ENCODE peak calls at places on chromosomes 13 and 19, in five cellular contexts. V, A, T, H and C are unnamed samples.

GRCh38 chr19:18894254-18895037 is 1.5 kb downstream of the CERS1 start:
- DNase-seq in V (peak; percentile 64), T (peak; percentile 67), H (no peak), A (no peak), C (peak; percentile 97)

GRCh38 chr19:7989071-7989575 is 16.3 kb downstream of the ELAVL1 start:
- DNase-seq in T (no peak), V (no peak), H (no peak), A (no peak), C (no peak)

GRCh38 chr19:29882719-29883105 is 59.3 kb upstream of the URI1 start:
- DNase-seq in V (peak; percentile 53), T (no peak), A (no peak), H (no peak), C (no peak)

GRCh38 chr13:109725297-109725696 is 61.1 kb downstream of the IRS2 start:
- DNase-seq in A (no peak), H (no peak), V (no peak), T (no peak), C (no peak)

GRCh38 chr13:75583101-75583500 is 33.5 kb downstream of the UCHL3 start:
- DNase-seq in H (no peak), V (no peak), A (no peak), T (no peak), C (no peak)

GRCh38 chr19:10420444-10421239 is at the start of gene PDE4A:
- DNase-seq in H (no peak), A (no peak), V (peak; percentile 80), T (peak; percentile 78), C (peak; percentile 73)

GRCh38 chr13:109788372-109789195 is 2.2 kb upstream of the IRS2 start:
- DNase-seq in A (no peak), H (no peak), V (no peak), T (no peak), C (no peak)

GRCh38 chr19:45976180-45976579 is 2.5 kb upstream of the NOVA2 start:
- DNase-seq in H (no peak), V (no peak), A (no peak), T (no peak), C (no peak)

GRCh38 chr19:54418030-54418929 is 3.0 kb downstream of the TTYH1 start:
- DNase-seq in V (peak; percentile 50), T (peak; percentile 9), A (peak; percentile 50), H (no peak), C (no peak)

GRCh38 chr19:1567116-1567847 is 843 bp downstream of the MEX3D start:
- DNase-seq in H (no peak), A (no peak), T (peak; percentile 48), V (no peak), C (peak; percentile 72)

GRCh38 chr13:72293206-72293605 is 426.2 kb upstream of the DACH1 start:
- DNase-seq in V (no peak), H (no peak), T (no peak), A (no peak), C (no peak)

GRCh38 chr13:99405966-99406365 is 95.3 kb upstream of the TM9SF2 start:
- DNase-seq in A (no peak), H (no peak), T (no peak), V (no peak), C (no peak)

GRCh38 chr19:31674503-31675186 is 325.4 kb upstream of the TSHZ3 start:
- DNase-seq in V (no peak), H (no peak), T (no peak), A (no peak), C (no peak)

GRCh38 chr19:16482745-16483144 is 11.0 kb upstream of the EPS15L1 start:
- DNase-seq in V (no peak), T (no peak), H (no peak), A (no peak), C (no peak)

GRCh38 chr13:20190481-20191310 is 2.0 kb downstream of the GJB2 start:
- DNase-seq in H (no peak), V (no peak), A (no peak), T (no peak), C (no peak)

GRCh38 chr19:38734426-38735256 is 9.6 kb downstream of the CAPN12 start:
- DNase-seq in A (no peak), V (no peak), H (peak; percentile 25), T (no peak), C (no peak)

GRCh38 chr13:40563350-40564125 is 102.9 kb downstream of the FOXO1 start:
- DNase-seq in T (no peak), H (no peak), V (no peak), A (peak; percentile 97), C (peak; percentile 17)
- TF ChIP-seq RFX5 in T (no peak), H (no peak), V (no peak), A (no peak), C (no peak)

DNA sequence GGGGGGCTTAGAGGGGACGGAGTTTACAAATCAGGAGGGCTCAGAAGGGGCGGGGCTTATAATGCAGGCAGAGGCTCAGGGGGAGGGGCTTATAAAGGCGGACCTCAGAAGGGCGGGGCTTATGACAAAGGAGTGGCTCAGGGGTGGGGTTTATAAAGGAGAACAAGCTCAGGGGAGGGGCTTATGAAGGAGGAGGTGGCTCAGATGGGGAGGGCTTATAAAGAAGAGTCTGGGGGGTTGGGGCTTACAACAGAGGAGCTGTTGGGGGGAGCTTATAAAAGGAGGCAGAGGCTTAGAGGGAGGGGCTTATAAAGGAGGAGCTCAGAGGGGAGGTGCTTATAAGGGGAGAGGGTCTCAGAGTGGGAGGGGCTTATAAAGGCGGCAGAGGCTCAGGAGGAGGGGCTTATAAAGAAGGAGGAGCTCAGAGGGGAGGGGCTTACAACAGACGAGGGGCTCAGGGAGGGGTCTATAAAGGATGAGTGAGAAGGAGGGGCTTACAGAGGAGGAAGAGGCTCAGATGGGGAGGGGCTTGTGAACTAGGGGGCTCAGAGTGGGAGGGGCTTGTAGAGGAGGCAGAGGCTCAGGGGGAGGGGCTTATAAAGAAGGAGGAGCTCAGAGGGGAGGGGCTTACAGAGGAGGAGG is 1.0 kb downstream of the SMIM24 start:
- DNase-seq in T (peak; percentile 96), H (no peak), V (peak; percentile 69), A (no peak), C (peak; percentile 78)
- TF ChIP-seq YY1 in T (no peak), H (no peak), V (no peak), A (no peak), C (no peak)

DNA sequence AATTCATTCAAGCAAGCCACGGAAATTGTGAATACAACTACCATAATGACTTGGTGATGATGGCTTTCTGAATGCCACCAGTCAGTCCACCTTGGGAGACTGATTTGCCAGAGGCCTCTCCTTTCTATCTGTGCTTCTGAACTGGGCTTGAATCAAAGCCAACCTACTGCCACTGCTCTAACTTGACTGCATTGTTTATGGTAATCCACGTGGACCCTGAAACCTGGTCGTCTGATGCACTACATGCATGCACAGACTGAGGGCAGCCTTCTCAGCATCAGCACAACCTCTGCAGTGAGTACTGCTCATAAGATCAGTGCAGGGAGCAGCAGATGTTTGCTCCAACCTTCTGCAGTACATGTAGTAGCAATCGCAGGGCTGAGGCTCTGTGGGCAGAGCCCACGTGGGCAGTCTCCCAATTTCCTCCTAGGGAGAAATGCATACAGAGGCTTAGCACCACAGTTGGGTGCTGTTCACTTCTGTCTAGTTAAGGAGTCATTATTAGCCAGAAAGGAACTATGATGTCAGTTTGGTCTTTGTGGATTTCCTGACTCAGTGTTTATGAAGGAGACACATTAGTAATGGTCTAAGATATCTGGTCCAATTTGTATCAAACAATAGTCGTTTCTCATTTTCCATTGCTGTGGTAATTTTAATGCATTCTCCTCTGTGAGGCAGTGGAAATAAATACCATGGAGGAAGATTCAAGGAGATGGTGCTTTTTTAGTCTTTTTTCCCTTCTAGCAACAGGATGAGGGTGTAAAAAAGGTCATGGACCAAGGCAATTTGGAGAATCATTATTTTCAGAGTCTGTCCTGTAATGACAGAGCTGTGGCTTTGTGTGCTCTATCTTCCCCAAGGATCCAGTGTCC is 82.5 kb downstream of the AKAP11 start:
- DNase-seq in V (no peak), T (no peak), H (peak; percentile 53), A (no peak), C (no peak)
- TF ChIP-seq RFX5 in V (no peak), T (no peak), H (no peak), A (no peak), C (no peak)

DNA sequence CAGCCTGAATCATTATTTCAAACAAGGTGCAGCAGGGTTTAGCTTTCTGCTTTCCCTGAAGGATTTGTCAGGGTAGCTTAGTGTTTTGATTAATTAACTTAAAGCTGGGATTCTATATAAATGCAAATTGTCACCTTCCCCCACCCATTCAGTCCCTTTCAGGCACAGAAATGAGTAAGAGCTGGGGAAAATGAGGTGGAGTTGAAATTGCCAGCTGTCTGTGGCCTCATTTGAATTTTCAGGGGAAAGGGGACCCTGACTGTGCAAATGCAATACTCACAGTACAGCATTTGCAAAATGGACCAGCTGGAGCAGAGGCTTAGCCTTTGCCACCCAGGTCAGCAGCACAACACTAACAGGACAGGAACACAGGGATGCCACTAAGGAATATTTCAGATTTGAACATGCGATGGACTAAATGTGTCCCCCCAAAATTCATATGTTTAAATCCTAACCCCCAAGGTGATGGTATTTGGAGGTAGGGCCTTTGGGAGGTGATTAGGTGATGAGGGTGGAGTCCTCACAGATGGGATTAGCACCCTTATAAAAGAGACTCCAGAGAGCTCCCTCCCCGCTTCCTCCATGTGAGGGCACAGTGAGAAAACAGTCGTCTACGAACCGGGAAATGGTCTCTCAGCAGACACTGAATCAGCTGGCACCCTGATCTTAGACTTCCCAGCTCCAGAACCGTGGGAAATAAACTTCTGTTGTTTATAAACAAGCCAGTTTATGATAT is 59.5 kb upstream of the CYSLTR2 start:
- DNase-seq in T (no peak), H (no peak), V (no peak), A (no peak), C (no peak)
- TF ChIP-seq YY1 in T (no peak), H (no peak), V (no peak), A (no peak), C (no peak)

GRCh38 chr19:4701557-4701956 is 22.1 kb downstream of the DPP9 start:
- DNase-seq in V (no peak), H (no peak), T (no peak), A (no peak), C (no peak)

GRCh38 chr19:4704317-4704673 is 19.3 kb downstream of the DPP9 start:
- DNase-seq in V (no peak), A (no peak), T (no peak), H (no peak), C (no peak)

GRCh38 chr19:4700573-4700970 is 23.1 kb downstream of the DPP9 start:
- DNase-seq in H (no peak), V (peak; percentile 49), T (no peak), A (no peak), C (no peak)

GRCh38 chr19:4703671-4704316 is 19.8 kb downstream of the DPP9 start:
- DNase-seq in H (no peak), T (no peak), V (no peak), A (no peak), C (no peak)

GRCh38 chr19:4702764-4703163 is 20.9 kb downstream of the DPP9 start:
- DNase-seq in T (no peak), H (no peak), A (no peak), V (no peak), C (no peak)
- TF ChIP-seq RFX5 in T (no peak), H (no peak), A (no peak), V (no peak), C (no peak)

GRCh38 chr13:25501231-25501630 is 129.5 kb downstream of the ATP8A2 start:
- DNase-seq in H (no peak), T (no peak), V (no peak), A (no peak), C (no peak)
- TF ChIP-seq YY1 in H (no peak), T (no peak), V (no peak), A (no peak), C (no peak)